ENCODE peak calls at places on chromosomes 12 and 14, in five cellular contexts. U, B, K, X and D are unnamed samples.

GRCh38 chr12:9721394-9722092 is 11.4 kb downstream of the CLECL1 start:
- DNase-seq in U (peak; percentile 37), B (peak; percentile 12), X (no peak), K (no peak), D (no peak)

GRCh38 chr12:52210925-52211650 is 19.3 kb upstream of the KRT80 start:
- DNase-seq in U (no peak), K (no peak), B (no peak), X (no peak), D (no peak)

GRCh38 chr14:41062826-41063225 is 543.9 kb upstream of the LRFN5 start:
- DNase-seq in B (no peak), K (no peak), U (peak; percentile 64), X (no peak), D (no peak)

GRCh38 chr14:61288228-61288627 is 7.1 kb upstream of the TMEM30B start:
- DNase-seq in K (no peak), U (no peak), B (no peak), X (no peak), D (no peak)

GRCh38 chr14:24071836-24072420 is 566 bp downstream of the CPNE6 start:
- DNase-seq in U (no peak), K (no peak), B (no peak), X (no peak), D (no peak)

GRCh38 chr14:66600416-66600815 is 92.5 kb downstream of the GPHN start:
- DNase-seq in B (peak; percentile 1), U (no peak), X (no peak), K (no peak), D (no peak)

GRCh38 chr14:78310263-78310662 is 140.1 kb downstream of the NRXN3 start:
- DNase-seq in U (no peak), B (no peak), X (no peak), K (no peak), D (no peak)

GRCh38 chr14:34538871-34539406 is 562 bp downstream of the EAPP start:
- DNase-seq in X (no peak), K (no peak), B (no peak), U (no peak), D (no peak)

GRCh38 chr14:99724196-99724891 is 40.2 kb downstream of the CYP46A1 start:
- DNase-seq in K (peak; percentile 49), U (no peak), B (no peak), X (no peak), D (no peak)

GRCh38 chr12:86698581-86698980 is 442.4 kb upstream of the MGAT4C start:
- DNase-seq in B (peak; percentile 22), X (no peak), U (no peak), K (no peak), D (peak; percentile 53)

GRCh38 chr14:28143340-28143739 is 623.2 kb upstream of the FOXG1 start:
- DNase-seq in X (no peak), K (no peak), B (no peak), U (no peak), D (no peak)

GRCh38 chr12:95218852-95219171 is 1.2 kb downstream of the VEZT start:
- DNase-seq in X (peak; percentile 23), U (peak; percentile 62), B (no peak), K (no peak), D (no peak)

GRCh38 chr12:101018540-101018939 is 191.5 kb downstream of the SLC5A8 start:
- DNase-seq in U (peak; percentile 82), B (peak; percentile 68), K (no peak), X (no peak), D (peak; percentile 76)

GRCh38 chr14:95561001-95561412 is 26.2 kb downstream of the GLRX5 start:
- DNase-seq in B (peak; percentile 17), X (peak; percentile 97), K (no peak), U (peak; percentile 61), D (peak; percentile 19)

GRCh38 chr12:5309654-5310053 is 122.3 kb upstream of the NTF3 start:
- DNase-seq in B (no peak), X (no peak), U (peak; percentile 82), K (no peak), D (no peak)

GRCh38 chr14:24087004-24087403 is 7.1 kb upstream of the PCK2 start:
- DNase-seq in K (no peak), B (no peak), U (no peak), X (no peak), D (no peak)

GRCh38 chr12:19988457-19988856 is 379.9 kb upstream of the PDE3A start:
- DNase-seq in X (no peak), K (no peak), U (no peak), B (no peak), D (no peak)

GRCh38 chr12:94595152-94595551 is 55.2 kb downstream of the TMCC3 start:
- DNase-seq in B (no peak), U (no peak), X (no peak), K (no peak), D (no peak)

GRCh38 chr14:90616881-90617280 is 199.3 kb downstream of the TTC7B start:
- DNase-seq in B (no peak), U (no peak), K (no peak), X (no peak), D (no peak)

GRCh38 chr12:63809566-63809965 is 29.9 kb downstream of the RXYLT1 start:
- DNase-seq in B (no peak), K (no peak), X (no peak), U (no peak), D (no peak)

GRCh38 chr12:7712841-7713442 is 1.7 kb downstream of the DPPA3 start:
- DNase-seq in K (no peak), B (no peak), X (no peak), U (no peak), D (no peak)

GRCh38 chr14:101365329-101366158 is 195.8 kb upstream of the DIO3 start:
- DNase-seq in U (peak; percentile 3), X (peak; percentile 60), K (peak; percentile 72), B (no peak), D (no peak)

GRCh38 chr12:3442397-3442796 is 48.6 kb upstream of the PRMT8 start:
- DNase-seq in K (no peak), B (no peak), U (no peak), X (no peak), D (no peak)

GRCh38 chr12:5003025-5003666 is 40.5 kb upstream of the KCNA5 start:
- DNase-seq in B (no peak), U (peak; percentile 64), K (no peak), X (peak; percentile 76), D (peak; percentile 14)

GRCh38 chr12:46089414-46090162 is 99.2 kb upstream of the SCAF11 start:
- DNase-seq in U (no peak), K (no peak), B (no peak), X (no peak), D (peak; percentile 7)

GRCh38 chr14:44963775-44964380 is 1.9 kb downstream of the TOGARAM1 start:
- DNase-seq in K (no peak), U (peak; percentile 14), B (no peak), X (no peak), D (no peak)

GRCh38 chr12:56190695-56191155 is 1.4 kb upstream of the SMARCC2 start:
- DNase-seq in K (no peak), U (no peak), X (no peak), B (no peak), D (no peak)

GRCh38 chr12:116430911-116431565 is 128.1 kb upstream of the MAP1LC3B2 start:
- DNase-seq in U (no peak), B (no peak), K (no peak), X (no peak), D (no peak)

GRCh38 chr12:52794479-52795331 is 1.2 kb downstream of the KRT3 start:
- DNase-seq in X (no peak), U (peak; percentile 47), K (no peak), B (no peak), D (peak; percentile 21)

GRCh38 chr12:50603817-50604639 is 99.2 kb downstream of the DIP2B start:
- DNase-seq in B (no peak), K (no peak), U (no peak), X (no peak), D (no peak)

GRCh38 chr12:91529829-91530228 is 347.2 kb upstream of the DCN start:
- DNase-seq in K (no peak), X (no peak), U (peak; percentile 22), B (no peak), D (no peak)

GRCh38 chr12:1870998-1871917 is 47.2 kb downstream of the CACNA2D4 start:
- DNase-seq in X (no peak), K (no peak), B (no peak), U (no peak), D (no peak)

GRCh38 chr14:44374906-44375305 is 132.2 kb downstream of the FSCB start:
- DNase-seq in U (no peak), X (no peak), K (no peak), B (no peak), D (no peak)

GRCh38 chr14:22737052-22737451 is 29.4 kb upstream of the OXA1L start:
- DNase-seq in U (no peak), X (no peak), K (no peak), B (no peak), D (no peak)

GRCh38 chr12:75707983-75708382 is 196.6 kb upstream of the KRR1 start:
- DNase-seq in X (no peak), U (no peak), B (no peak), K (no peak), D (no peak)

GRCh38 chr12:76449572-76449971 is 101.4 kb upstream of the BBS10 start:
- DNase-seq in X (no peak), K (no peak), B (no peak), U (peak; percentile 44), D (peak; percentile 25)